ENCODE peak calls at places on chromosomes 6 and 20, in eight cellular contexts. One of them, this sample, is unnamed.

GRCh38 chr20:36337886-36338285 is 31.7 kb downstream of the DLGAP4 start:
- DNase-seq in ureter: no peak
- DNase-seq in SJSA1: no peak
- DNase-seq in heart right ventricle: no peak
- DNase-seq in fibroblast of lung: no peak
- DNase-seq in omental fat pad: no peak
- DNase-seq in astrocyte: no peak
- DNase-seq in epithelial cell of esophagus: no peak
- DNase-seq in this sample: no peak

GRCh38 chr6:99492137-99492536 is 23.1 kb downstream of the USP45 start:
- DNase-seq in heart right ventricle: no peak
- DNase-seq in omental fat pad: no peak
- DNase-seq in astrocyte: no peak
- DNase-seq in fibroblast of lung: no peak
- DNase-seq in ureter: no peak
- DNase-seq in epithelial cell of esophagus: no peak
- DNase-seq in SJSA1: no peak
- DNase-seq in this sample: no peak

GRCh38 chr6:109515781-109516409 is 32.9 kb upstream of the ZBTB24 start:
- DNase-seq in fibroblast of lung: peak; percentile 6
- DNase-seq in epithelial cell of esophagus: no peak
- DNase-seq in heart right ventricle: no peak
- DNase-seq in omental fat pad: no peak
- DNase-seq in ureter: no peak
- DNase-seq in SJSA1: no peak
- DNase-seq in astrocyte: peak; percentile 7
- DNase-seq in this sample: no peak

GRCh38 chr6:107812370-107812769 is 11.7 kb downstream of the SCML4 start:
- DNase-seq in omental fat pad: no peak
- DNase-seq in heart right ventricle: no peak
- DNase-seq in epithelial cell of esophagus: no peak
- DNase-seq in fibroblast of lung: no peak
- DNase-seq in ureter: no peak
- DNase-seq in astrocyte: no peak
- DNase-seq in SJSA1: no peak
- DNase-seq in this sample: no peak

GRCh38 chr20:48538058-48538825 is 289.6 kb downstream of the PREX1 start:
- DNase-seq in heart right ventricle: no peak
- DNase-seq in fibroblast of lung: no peak
- DNase-seq in omental fat pad: peak; percentile 38
- DNase-seq in SJSA1: peak; percentile 60
- DNase-seq in astrocyte: peak; percentile 96
- DNase-seq in ureter: no peak
- DNase-seq in epithelial cell of esophagus: peak; percentile 74
- DNase-seq in this sample: peak; percentile 89

GRCh38 chr20:59933296-59933848 is at the start of gene SYCP2:
- DNase-seq in SJSA1: no peak
- DNase-seq in fibroblast of lung: peak; percentile 28
- DNase-seq in heart right ventricle: peak; percentile 76
- DNase-seq in ureter: no peak
- DNase-seq in omental fat pad: no peak
- DNase-seq in astrocyte: no peak
- DNase-seq in epithelial cell of esophagus: peak; percentile 33
- DNase-seq in this sample: no peak

GRCh38 chr20:33415948-33416347 is 14.6 kb upstream of the CDK5RAP1 start:
- DNase-seq in SJSA1: no peak
- DNase-seq in epithelial cell of esophagus: peak; percentile 24
- DNase-seq in fibroblast of lung: peak; percentile 70
- DNase-seq in omental fat pad: no peak
- DNase-seq in ureter: no peak
- DNase-seq in heart right ventricle: no peak
- DNase-seq in astrocyte: no peak
- DNase-seq in this sample: no peak

GRCh38 chr6:8943073-8943472 is 507.7 kb upstream of the SLC35B3 start:
- DNase-seq in SJSA1: no peak
- DNase-seq in ureter: no peak
- DNase-seq in epithelial cell of esophagus: no peak
- DNase-seq in fibroblast of lung: no peak
- DNase-seq in omental fat pad: no peak
- DNase-seq in astrocyte: no peak
- DNase-seq in heart right ventricle: no peak
- DNase-seq in this sample: no peak

GRCh38 chr20:38168791-38169589 is 3.9 kb upstream of the TGM2 start:
- DNase-seq in fibroblast of lung: no peak
- DNase-seq in omental fat pad: no peak
- DNase-seq in epithelial cell of esophagus: peak; percentile 52
- DNase-seq in heart right ventricle: no peak
- DNase-seq in ureter: no peak
- DNase-seq in SJSA1: no peak
- DNase-seq in astrocyte: no peak
- DNase-seq in this sample: no peak

GRCh38 chr6:168828035-168828434 is 387.1 kb downstream of the SMOC2 start:
- DNase-seq in omental fat pad: no peak
- DNase-seq in fibroblast of lung: no peak
- DNase-seq in ureter: no peak
- DNase-seq in epithelial cell of esophagus: no peak
- DNase-seq in heart right ventricle: no peak
- DNase-seq in astrocyte: no peak
- DNase-seq in SJSA1: no peak
- DNase-seq in this sample: no peak

GRCh38 chr6:1317302-1317815 is 5.5 kb downstream of the FOXQ1 start:
- DNase-seq in astrocyte: no peak
- DNase-seq in heart right ventricle: no peak
- DNase-seq in omental fat pad: no peak
- DNase-seq in ureter: no peak
- DNase-seq in fibroblast of lung: no peak
- DNase-seq in SJSA1: no peak
- DNase-seq in epithelial cell of esophagus: no peak
- DNase-seq in this sample: no peak

GRCh38 chr6:30446259-30446658 is 43.0 kb upstream of the HLA-E start:
- DNase-seq in omental fat pad: no peak
- DNase-seq in fibroblast of lung: no peak
- DNase-seq in SJSA1: no peak
- DNase-seq in ureter: no peak
- DNase-seq in heart right ventricle: no peak
- DNase-seq in astrocyte: no peak
- DNase-seq in epithelial cell of esophagus: no peak
- DNase-seq in this sample: no peak

GRCh38 chr6:169489642-169490408 is 212.0 kb downstream of the WDR27 start:
- DNase-seq in SJSA1: no peak
- DNase-seq in astrocyte: no peak
- DNase-seq in fibroblast of lung: peak; percentile 2
- DNase-seq in epithelial cell of esophagus: no peak
- DNase-seq in heart right ventricle: no peak
- DNase-seq in omental fat pad: no peak
- DNase-seq in ureter: no peak
- DNase-seq in this sample: no peak

This sample was measured in foreskin keratinocyte.